ENCODE peak calls at places on chromosome 18, in eight cellular contexts. W, B, Q, P, T, L, O and X are unnamed samples. For H3K36me3 and H3K9me3, the result is how much of the 10 kb centered on the place peaks cover.

GRCh38 chr18:3179430-3180089 is 40.2 kb downstream of the MYOM1 start:
- DNase-seq in L (no peak), O (no peak), T (no peak), Q (no peak), W (no peak), B (no peak), P (no peak), X (no peak)

GRCh38 chr18:13381907-13382682 is 163.5 kb downstream of the LDLRAD4 start:
- DNase-seq in B (peak), P (peak), Q (no peak), O (peak), W (no peak), L (peak), T (no peak), X (no peak)

GRCh38 chr18:56285387-56286055 is 352.9 kb downstream of the TXNL1 start:
- DNase-seq in P (no peak), Q (no peak), W (no peak), B (peak), L (no peak), O (no peak), T (no peak), X (no peak)

GRCh38 chr18:53556450-53556849 is 668.0 kb downstream of the MBD2 start:
- DNase-seq in O (no peak), P (no peak), B (no peak), Q (no peak), L (no peak), W (no peak), T (no peak), X (no peak)

GRCh38 chr18:72742002-72742401 is 125.8 kb downstream of the NETO1 start:
- DNase-seq in Q (no peak), B (no peak), L (no peak), W (no peak), P (no peak), T (no peak), O (no peak), X (no peak)

GRCh38 chr18:48792611-48793368 is 158.0 kb downstream of the SMAD7 start:
- DNase-seq in Q (no peak), L (no peak), O (peak), P (no peak), B (no peak), T (peak), W (no peak), X (no peak)

GRCh38 chr18:12092398-12093229 is 1.0 kb upstream of the ANKRD62 start:
- DNase-seq in Q (no peak), L (no peak), B (no peak), W (no peak), O (no peak), P (no peak), T (no peak), X (no peak)

GRCh38 chr18:12606592-12607315 is 51.2 kb downstream of the SPIRE1 start:
- DNase-seq in O (no peak), W (peak), Q (no peak), B (peak), T (no peak), L (no peak), P (no peak), X (no peak)

GRCh38 chr18:61551586-61551985 is 218.4 kb downstream of the CDH20 start:
- DNase-seq in P (no peak), Q (no peak), B (peak), O (peak), L (peak), T (peak), W (peak), X (peak)

GRCh38 chr18:58394607-58395425 is 234.1 kb downstream of the ALPK2 start:
- DNase-seq in O (no peak), B (peak), T (no peak), L (no peak), W (peak), P (no peak), Q (no peak), X (no peak)

GRCh38 chr18:79552696-79553095 is 126.9 kb upstream of the CTDP1 start:
- DNase-seq in P (no peak), Q (no peak), W (no peak), L (no peak), O (peak), T (no peak), B (no peak), X (no peak)

GRCh38 chr18:48355526-48356115 is 53.6 kb downstream of the ZBTB7C start:
- DNase-seq in B (no peak), Q (no peak), W (no peak), L (no peak), T (peak), P (no peak), O (no peak), X (no peak)

GRCh38 chr18:61464551-61465102 is 131.4 kb downstream of the CDH20 start:
- DNase-seq in B (no peak), T (no peak), O (no peak), W (no peak), Q (no peak), L (no peak), P (no peak), X (no peak)

GRCh38 chr18:11665146-11665545 is 23.9 kb upstream of the GNAL start:
- DNase-seq in L (no peak), O (no peak), W (no peak), T (no peak), Q (no peak), P (no peak), B (no peak), X (no peak)

GRCh38 chr18:28854964-28855363 is 678.0 kb upstream of the CDH2 start:
- DNase-seq in L (no peak), W (peak), Q (no peak), P (no peak), T (no peak), B (peak), O (no peak), X (no peak)

GRCh38 chr18:62751341-62751821 is 36.0 kb downstream of the PHLPP1 start:
- DNase-seq in L (peak), W (no peak), Q (no peak), B (peak), T (no peak), O (no peak), P (no peak), X (peak)

GRCh38 chr18:62832282-62832681 is 116.9 kb downstream of the PHLPP1 start:
- DNase-seq in L (no peak), B (no peak), T (no peak), W (no peak), O (no peak), Q (no peak), P (no peak), X (no peak)

GRCh38 chr18:48813833-48814489 is 136.8 kb downstream of the SMAD7 start:
- DNase-seq in T (peak), Q (peak), L (no peak), O (peak), W (no peak), P (no peak), B (no peak), X (no peak)

GRCh38 chr18:68874361-68874760 is 76.5 kb downstream of the CCDC102B start:
- DNase-seq in L (no peak), T (no peak), B (peak), W (no peak), Q (no peak), P (no peak), O (no peak), X (no peak)

GRCh38 chr18:52499646-52500045 is 159.6 kb downstream of the DCC start:
- DNase-seq in T (no peak), Q (no peak), L (no peak), O (no peak), W (no peak), P (no peak), B (no peak), X (no peak)

GRCh38 chr18:52504589-52504988 is 164.6 kb downstream of the DCC start:
- DNase-seq in W (no peak), T (no peak), P (no peak), L (no peak), O (no peak), Q (no peak), B (no peak), X (no peak)

GRCh38 chr18:52499018-52499417 is 159.0 kb downstream of the DCC start:
- DNase-seq in Q (no peak), O (peak), W (no peak), P (no peak), B (no peak), L (no peak), T (no peak), X (no peak)
- H3K4me3 ChIP-seq in Q (no peak), O (no peak), W (no peak), P (no peak), B (no peak), L (no peak), T (no peak), X (no peak)

GRCh38 chr18:40565805-40566509 is 1389.1 kb upstream of the PIK3C3 start:
- DNase-seq in Q (no peak), T (no peak), L (no peak), B (no peak), W (no peak), O (no peak), P (no peak), X (no peak)

GRCh38 chr18:40570615-40571014 is 1384.4 kb upstream of the PIK3C3 start:
- DNase-seq in L (no peak), B (no peak), W (no peak), O (no peak), Q (no peak), T (no peak), P (no peak), X (no peak)

DNA sequence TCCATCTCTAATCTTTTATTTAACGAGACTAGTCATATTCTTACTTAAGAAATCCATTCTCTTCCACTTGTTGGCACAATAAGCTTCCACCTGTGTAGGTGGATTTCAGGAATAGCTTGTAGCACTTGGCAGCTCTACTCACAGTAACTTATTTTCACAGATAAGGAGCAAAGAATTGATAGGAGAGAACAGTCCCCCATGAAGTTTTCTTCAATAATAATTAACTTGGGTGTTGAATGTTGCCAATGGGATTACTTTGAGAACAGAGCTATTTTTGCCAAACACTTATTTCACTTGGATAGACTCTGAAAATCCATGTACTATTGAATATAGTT is 1388.6 kb upstream of the PIK3C3 start:
- DNase-seq in P (no peak), W (no peak), Q (no peak), T (no peak), B (no peak), O (no peak), L (no peak), X (no peak)
- H3K36me3 ChIP-seq in P (under half), W (under half), Q (under half), T (under half), B (under half), O (under half), L (under half), X (under half)

GRCh38 chr18:45241982-45242565 is 373.2 kb upstream of the SLC14A2 start:
- DNase-seq in P (no peak), L (no peak), O (no peak), B (no peak), W (no peak), Q (no peak), T (no peak), X (no peak)
- H3K9me3 ChIP-seq in P (under half), L (under half), O (under half), B (under half), W (under half), Q (under half), T (under half), X (under half)

GRCh38 chr18:23257686-23258565 is 122.6 kb downstream of the CABLES1 start:
- DNase-seq in Q (no peak), O (no peak), B (peak), T (no peak), L (no peak), P (no peak), W (peak), X (peak)
- H3K4me3 ChIP-seq in Q (no peak), O (no peak), B (no peak), T (no peak), L (no peak), P (no peak), W (no peak), X (no peak)

DNA sequence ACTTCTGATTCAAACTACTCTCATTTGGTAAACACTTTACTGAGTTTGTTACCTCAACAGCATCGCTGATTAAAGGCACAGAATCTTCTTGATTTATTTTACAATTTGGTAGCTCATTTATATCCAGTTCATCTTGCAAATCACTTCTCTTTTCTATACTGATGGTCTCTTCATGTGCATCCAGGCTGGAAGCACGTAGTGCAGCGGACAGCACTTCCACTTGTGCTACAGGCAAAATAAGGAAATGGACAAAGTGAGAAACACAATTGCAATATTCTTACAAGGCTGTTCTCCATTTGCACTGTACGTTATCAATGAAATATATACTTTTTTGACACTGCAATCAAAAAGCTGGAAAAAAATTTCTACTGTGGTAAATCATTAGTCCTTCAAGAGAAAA is 51.0 kb downstream of the PPP4R1 start:
- DNase-seq in B (no peak), P (no peak), O (no peak), T (no peak), Q (no peak), L (no peak), W (no peak), X (no peak)
- H3K36me3 ChIP-seq in B (under half), P (half or more), O (under half), T (half or more), Q (under half), L (half or more), W (half or more), X (half or more)

GRCh38 chr18:64271975-64272659 is 123.2 kb upstream of the LINC00305 start:
- DNase-seq in O (peak), W (no peak), Q (no peak), L (no peak), T (no peak), P (no peak), B (no peak), X (no peak)

GRCh38 chr18:64271264-64271663 is 122.4 kb upstream of the LINC00305 start:
- DNase-seq in L (no peak), O (no peak), T (no peak), B (no peak), W (no peak), Q (no peak), P (no peak), X (no peak)

GRCh38 chr18:64275593-64276309 is 126.9 kb upstream of the LINC00305 start:
- DNase-seq in Q (no peak), B (no peak), T (no peak), O (no peak), W (no peak), P (no peak), L (no peak), X (no peak)

GRCh38 chr18:64273724-64274123 is 124.8 kb upstream of the LINC00305 start:
- DNase-seq in B (no peak), W (no peak), T (no peak), O (no peak), P (no peak), L (no peak), Q (no peak), X (no peak)

DNA sequence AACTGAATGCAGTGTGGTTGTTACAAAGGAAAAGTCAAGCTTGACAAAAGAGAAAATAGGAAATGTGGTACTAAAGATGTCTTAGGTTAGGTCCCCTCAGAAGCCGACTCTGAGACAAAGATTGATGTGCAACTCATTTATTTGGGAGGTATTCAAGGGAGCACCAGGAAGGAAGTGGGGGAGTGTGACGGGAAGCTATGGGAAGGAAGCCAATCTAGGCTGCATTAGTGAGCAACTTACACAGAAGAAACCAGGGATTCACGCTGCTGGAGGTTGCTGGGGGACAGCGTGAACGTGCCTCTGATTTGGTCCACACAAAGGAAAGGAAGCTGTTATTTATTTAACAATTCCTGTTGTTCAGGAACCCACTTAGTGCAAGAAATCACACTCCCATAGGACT is 127.8 kb upstream of the LINC00305 start:
- DNase-seq in B (no peak), P (no peak), T (no peak), Q (no peak), W (no peak), L (peak), O (no peak), X (no peak)
- H3K9me3 ChIP-seq in B (under half), P (under half), T (under half), Q (under half), W (under half), L (under half), O (under half), X (under half)

DNA sequence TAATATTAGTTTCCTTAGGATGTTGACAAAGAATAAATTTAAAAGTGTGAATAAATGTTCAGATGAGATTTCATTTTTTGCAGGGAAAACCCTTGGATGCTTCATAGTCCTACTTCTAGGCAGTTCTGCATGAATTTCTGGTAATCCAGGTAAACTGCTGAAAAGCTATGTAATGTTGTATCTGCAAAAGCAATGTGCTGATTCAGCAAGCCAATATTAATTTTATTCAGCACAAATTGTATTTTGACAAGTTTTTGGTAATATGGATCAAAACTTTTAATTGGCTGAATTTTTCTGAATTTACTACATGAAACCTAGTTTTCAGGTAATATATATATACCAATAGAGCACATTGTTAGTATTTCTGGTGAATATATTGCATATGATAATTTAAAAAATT is 17.8 kb upstream of the RBBP8 start:
- DNase-seq in L (no peak), W (no peak), O (no peak), Q (no peak), P (no peak), B (no peak), T (no peak), X (no peak)
- H3K4me3 ChIP-seq in L (no peak), W (peak), O (no peak), Q (no peak), P (no peak), B (no peak), T (no peak), X (no peak)